ENCODE peak calls at places on chromosomes 6 and 20, in five cellular contexts. G is fibroblast of lung, P is mammary epithelial cell, B is PC-9, C is PC-3. A is an unnamed sample.

GRCh38 chr6:36130672-36131516 is 581 bp downstream of the MAPK13 start:
- DNase-seq in G (no peak), P (no peak), B (peak; percentile 71), C (peak; percentile 60), A (peak; percentile 89)

GRCh38 chr6:286681-287499 is 5.4 kb upstream of the DUSP22 start:
- DNase-seq in G (no peak), P (no peak), B (no peak), C (no peak), A (peak; percentile 79)

GRCh38 chr6:33927551-33927950 is 123.7 kb upstream of the MLN start:
- DNase-seq in G (peak; percentile 75), P (peak; percentile 29), B (no peak), C (peak; percentile 22), A (peak; percentile 97)

GRCh38 chr6:154926366-154926765 is 68.7 kb upstream of the TIAM2 start:
- DNase-seq in G (no peak), P (no peak), B (no peak), C (no peak), A (no peak)

GRCh38 chr20:21496452-21496851 is 17.4 kb downstream of the NKX2-2 start:
- DNase-seq in G (peak; percentile 60), P (peak; percentile 80), B (no peak), C (no peak), A (no peak)

GRCh38 chr6:5638666-5639065 is 368.1 kb downstream of the NRN1 start:
- DNase-seq in G (no peak), P (no peak), B (no peak), C (no peak), A (no peak)

GRCh38 chr6:41705996-41706835 is 29.2 kb downstream of the TFEB start:
- DNase-seq in G (peak; percentile 74), P (peak; percentile 71), B (peak; percentile 53), C (peak; percentile 40), A (peak; percentile 98)

GRCh38 chr6:131682427-131682826 is 18.8 kb downstream of the OR2A4 start:
- DNase-seq in G (peak; percentile 19), P (no peak), B (no peak), C (peak; percentile 38), A (no peak)

GRCh38 chr6:90105766-90106165 is 190.9 kb downstream of the BACH2 start:
- DNase-seq in G (no peak), P (no peak), B (no peak), C (no peak), A (peak; percentile 23)

GRCh38 chr20:50588034-50588736 is 78.0 kb downstream of the PTPN1 start:
- DNase-seq in G (peak; percentile 39), P (peak; percentile 54), B (peak; percentile 78), C (peak; percentile 86), A (peak; percentile 97)

GRCh38 chr6:129552413-129552812 is 157.6 kb downstream of the ARHGAP18 start:
- DNase-seq in G (no peak), P (no peak), B (no peak), C (no peak), A (no peak)

GRCh38 chr20:38885357-38885756 is 40.9 kb upstream of the FAM83D start:
- DNase-seq in G (no peak), P (no peak), B (no peak), C (no peak), A (no peak)
- H4K20me1 ChIP-seq in G (no peaks in the 10 kb centered on the region), P (peaks cover 2% of the 10 kb centered on the region), B (no peaks in the 10 kb centered on the region), C (no peaks in the 10 kb centered on the region), A (no peaks in the 10 kb centered on the region)

GRCh38 chr20:10652660-10653191 is 21.1 kb downstream of the JAG1 start:
- DNase-seq in G (no peak), P (no peak), B (no peak), C (no peak), A (no peak)

GRCh38 chr20:10649817-10650200 is 24.0 kb downstream of the JAG1 start:
- DNase-seq in G (peak; percentile 74), P (no peak), B (no peak), C (no peak), A (no peak)

GRCh38 chr20:10652185-10652584 is 21.6 kb downstream of the JAG1 start:
- DNase-seq in G (no peak), P (no peak), B (no peak), C (no peak), A (no peak)

GRCh38 chr20:10649080-10649816 is 24.6 kb downstream of the JAG1 start:
- DNase-seq in G (peak; percentile 41), P (no peak), B (no peak), C (no peak), A (no peak)

GRCh38 chr20:10651227-10651990 is 22.4 kb downstream of the JAG1 start:
- DNase-seq in G (peak; percentile 77), P (no peak), B (no peak), C (no peak), A (no peak)
- H3K4me1 ChIP-seq in G (peaks cover 23% of the 10 kb centered on the region), P (peaks cover 27% of the 10 kb centered on the region), B (no peaks in the 10 kb centered on the region), C (peaks cover 17% of the 10 kb centered on the region), A (peaks cover 61% of the 10 kb centered on the region)

DNA sequence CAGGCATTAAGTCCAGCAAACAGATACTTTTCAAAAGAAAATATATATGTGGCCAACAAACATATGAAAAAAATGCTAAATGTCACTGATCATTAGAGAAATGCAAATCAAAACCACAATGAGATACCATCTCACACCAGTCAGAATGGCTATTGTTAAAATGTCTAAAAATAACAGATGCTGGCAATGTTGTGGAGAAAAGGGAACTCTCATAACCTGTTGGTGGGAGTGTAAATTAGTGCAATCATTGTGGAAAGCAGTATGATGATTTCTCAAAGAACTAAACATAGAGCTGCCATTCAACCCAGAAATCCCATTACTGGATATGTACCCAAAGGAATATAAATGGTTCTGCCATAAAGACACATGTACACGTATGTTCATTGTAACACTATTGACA is 20.6 kb downstream of the KCNQ5 start:
- DNase-seq in G (no peak), P (no peak), B (no peak), C (no peak), A (no peak)
- H4K20me1 ChIP-seq in G (no peaks in the 10 kb centered on the region), P (no peaks in the 10 kb centered on the region), B (no peaks in the 10 kb centered on the region), C (no peaks in the 10 kb centered on the region), A (no peaks in the 10 kb centered on the region)

GRCh38 chr20:8854566-8854965 is 214.3 kb upstream of the PLCB4 start:
- DNase-seq in G (peak; percentile 64), P (no peak), B (no peak), C (no peak), A (no peak)
- H3K4me1 ChIP-seq in G (peaks cover 9% of the 10 kb centered on the region), P (no peaks in the 10 kb centered on the region), B (peaks cover 1% of the 10 kb centered on the region), C (peaks cover 29% of the 10 kb centered on the region), A (peaks cover 34% of the 10 kb centered on the region)

DNA sequence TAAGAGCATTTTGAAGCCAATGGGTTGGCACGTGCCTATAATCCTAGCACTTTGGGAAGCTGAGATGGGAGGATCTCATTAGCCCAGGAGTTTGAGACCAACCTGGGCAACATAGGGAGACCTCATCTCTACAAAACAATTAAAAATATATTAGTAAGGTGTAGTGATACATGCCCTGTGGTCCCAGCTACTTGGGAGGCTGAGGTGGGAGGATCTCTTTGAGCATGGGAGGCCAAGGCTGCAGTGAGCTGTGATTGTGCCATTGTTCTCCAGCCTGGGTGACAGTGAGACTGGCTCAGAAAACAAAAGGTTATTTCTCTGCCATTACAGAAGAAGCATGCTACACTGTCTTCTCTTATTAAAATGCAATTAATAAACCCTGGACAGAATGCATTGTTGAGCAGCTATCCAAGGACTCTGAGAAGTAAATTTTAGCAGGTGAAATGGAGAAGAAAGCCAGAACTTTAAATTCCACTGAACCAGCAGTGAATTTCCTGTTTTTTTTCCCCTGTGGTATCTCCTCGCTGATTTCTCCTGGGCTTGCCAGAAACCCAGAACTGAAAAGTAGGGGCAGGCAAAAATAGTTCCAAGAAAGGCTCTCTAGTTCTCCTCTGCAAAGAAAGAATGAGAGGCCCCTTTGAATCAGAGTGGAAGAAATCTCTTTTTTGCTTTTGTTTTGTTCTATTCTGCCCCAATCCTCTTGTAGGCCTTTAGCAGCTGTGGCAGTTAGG is 8.4 kb downstream of the AMD1 start:
- DNase-seq in G (no peak), P (no peak), B (no peak), C (no peak), A (no peak)
- H4K20me1 ChIP-seq in G (peaks cover 4% of the 10 kb centered on the region), P (peaks cover 70% of the 10 kb centered on the region), B (peaks cover 100% of the 10 kb centered on the region), C (peaks cover 100% of the 10 kb centered on the region), A (peaks cover 63% of the 10 kb centered on the region)

DNA sequence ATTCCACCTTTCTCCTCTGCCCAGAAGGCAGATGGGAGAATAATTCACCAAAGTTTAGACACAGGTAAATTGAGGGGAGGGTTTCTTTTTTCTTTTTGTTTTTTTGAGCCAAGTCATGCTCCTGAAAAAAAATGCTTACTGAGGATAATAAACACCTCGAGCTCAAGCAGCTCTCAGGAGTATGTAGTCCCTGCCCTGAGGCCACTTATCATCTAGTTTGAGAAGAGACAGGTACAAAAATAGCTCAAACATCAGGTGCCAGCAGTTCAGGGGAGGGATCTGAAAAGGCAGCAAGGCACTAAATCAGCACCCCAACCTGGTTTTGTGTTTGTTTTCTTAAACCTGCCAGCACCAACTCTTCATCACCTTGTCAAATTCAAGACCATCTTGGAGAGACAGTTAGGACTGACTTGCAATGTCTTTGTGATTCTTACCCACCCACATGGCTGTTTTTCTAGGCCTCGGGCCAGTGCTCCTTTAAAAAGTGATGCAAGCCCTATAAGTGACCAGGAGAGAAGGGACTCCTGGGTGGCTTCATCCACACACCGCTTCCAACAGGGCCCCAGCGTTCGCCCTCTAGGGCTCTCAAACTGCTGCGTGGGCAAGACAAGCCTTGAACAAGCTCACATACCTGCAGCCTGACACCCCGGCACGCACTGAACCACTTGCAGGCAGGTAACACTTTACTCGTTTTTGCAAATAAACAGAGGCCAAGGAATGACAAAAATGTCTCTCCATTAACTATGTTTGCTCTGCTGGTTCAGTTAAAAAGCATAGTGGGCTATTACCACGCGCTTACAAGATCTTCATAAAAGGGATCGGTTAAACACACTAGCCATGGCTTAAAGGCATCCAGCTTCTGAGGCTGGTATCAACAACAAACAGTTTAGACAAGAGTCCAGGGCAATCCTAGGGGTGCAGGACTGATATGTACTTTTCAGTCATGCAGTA is 13.9 kb downstream of the JAG1 start:
- DNase-seq in G (no peak), P (no peak), B (no peak), C (no peak), A (no peak)
- H3K4me1 ChIP-seq in G (peaks cover 2% of the 10 kb centered on the region), P (peaks cover 55% of the 10 kb centered on the region), B (no peaks in the 10 kb centered on the region), C (peaks cover 4% of the 10 kb centered on the region), A (peaks cover 23% of the 10 kb centered on the region)

DNA sequence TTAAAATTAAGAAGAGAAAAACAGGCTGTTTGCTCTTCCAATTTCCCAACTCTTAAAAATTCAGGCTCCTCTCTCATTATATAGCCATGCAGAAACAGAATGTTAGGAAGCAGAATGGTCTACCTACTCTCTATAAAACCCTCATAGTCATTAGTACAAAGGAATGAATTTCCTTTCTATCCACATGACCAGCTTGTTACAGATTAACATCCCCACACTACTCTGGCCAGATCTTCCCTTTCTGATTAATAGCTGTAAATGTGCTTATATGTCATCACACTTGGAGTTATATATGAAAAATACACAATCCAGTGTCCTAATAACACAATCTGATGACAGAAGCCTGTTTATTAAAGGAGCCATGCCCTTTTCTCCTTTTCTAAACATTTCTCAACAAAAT is 122.3 kb upstream of the FAM184A start:
- DNase-seq in G (no peak), P (no peak), B (no peak), C (no peak), A (no peak)
- H4K20me1 ChIP-seq in G (no peaks in the 10 kb centered on the region), P (no peaks in the 10 kb centered on the region), B (no peaks in the 10 kb centered on the region), C (no peaks in the 10 kb centered on the region), A (no peaks in the 10 kb centered on the region)

GRCh38 chr6:21800948-21801438 is 207.4 kb downstream of the SOX4 start:
- DNase-seq in G (peak; percentile 85), P (no peak), B (peak; percentile 76), C (peak; percentile 90), A (peak; percentile 79)
- H3K4me1 ChIP-seq in G (no peaks in the 10 kb centered on the region), P (no peaks in the 10 kb centered on the region), B (peaks cover 23% of the 10 kb centered on the region), C (peaks cover 22% of the 10 kb centered on the region), A (no peaks in the 10 kb centered on the region)

A was measured in osteoblast.